ENCODE peak calls at places on chromosomes 6 and 20, in five cellular contexts. G is stimulated activated CD4-positive, alpha-beta T cell treated with anti-CD3 and anti-CD28 coated beads, Interleukin-15, amount 100 ng/mL, for 1 hour; M is effector memory CD4-positive, alpha-beta T cell; T is CD8-positive, alpha-beta memory T cell; I is HT1080. R is an unnamed sample.

GRCh38 chr20:25025986-25026605 is 31.8 kb downstream of the ACSS1 start:
- DNase-seq in G (no peak), M (no peak), T (no peak), I (no peak), R (no peak)

GRCh38 chr6:111997863-111998191 is 56.1 kb upstream of the CCN6 start:
- DNase-seq in G (no peak), M (no peak), T (no peak), I (no peak), R (no peak)

GRCh38 chr6:100881707-100882040 is 545 bp upstream of the ASCC3 start:
- DNase-seq in G (no peak), M (no peak), T (no peak), I (no peak), R (no peak)

GRCh38 chr6:45532626-45533258 is 155.0 kb upstream of the SUPT3H start:
- DNase-seq in G (no peak), M (no peak), T (no peak), I (no peak), R (no peak)

GRCh38 chr20:10927936-10928860 is 254.4 kb upstream of the JAG1 start:
- DNase-seq in G (no peak), M (no peak), T (no peak), I (no peak), R (peak; percentile 63)

GRCh38 chr6:130385059-130385695 is 19.4 kb downstream of the TMEM200A start:
- DNase-seq in G (no peak), M (no peak), T (no peak), I (no peak), R (no peak)

GRCh38 chr6:26104457-26105108 is 17.4 kb downstream of the HFE start:
- DNase-seq in G (no peak), M (no peak), T (peak; percentile 57), I (no peak), R (peak; percentile 14)

GRCh38 chr6:5471637-5472430 is 210.5 kb downstream of the FARS2 start:
- DNase-seq in G (no peak), M (no peak), T (no peak), I (no peak), R (peak; percentile 14)

GRCh38 chr20:22490287-22491187 is 93.8 kb downstream of the FOXA2 start:
- DNase-seq in G (no peak), M (no peak), T (no peak), I (no peak), R (peak; percentile 60)

GRCh38 chr20:44067650-44068081 is 119.3 kb downstream of the JPH2 start:
- DNase-seq in G (no peak), M (no peak), T (no peak), I (no peak), R (no peak)

GRCh38 chr6:56664007-56664406 is 21.3 kb upstream of the DST start:
- DNase-seq in G (no peak), M (no peak), T (no peak), I (no peak), R (no peak)

GRCh38 chr6:147793871-147794643 is 285.6 kb downstream of the SAMD5 start:
- DNase-seq in G (no peak), M (no peak), T (no peak), I (no peak), R (no peak)

GRCh38 chr6:166742981-166743380 is 115.9 kb upstream of the RPS6KA2 start:
- DNase-seq in G (no peak), M (no peak), T (no peak), I (no peak), R (no peak)

GRCh38 chr6:92684386-92684785 is 735.0 kb downstream of the EPHA7 start:
- DNase-seq in G (no peak), M (no peak), T (no peak), I (peak; percentile 31), R (no peak)

GRCh38 chr6:61886608-61887259 is 399.3 kb downstream of the KHDRBS2 start:
- DNase-seq in G (no peak), M (no peak), T (no peak), I (peak; percentile 1), R (no peak)

GRCh38 chr6:105644073-105644489 is 241.2 kb upstream of the PREP start:
- DNase-seq in G (no peak), M (no peak), T (no peak), I (no peak), R (no peak)

GRCh38 chr6:159104931-159105330 is 60.1 kb upstream of the TAGAP start:
- DNase-seq in G (no peak), M (no peak), T (peak; percentile 65), I (no peak), R (no peak)

GRCh38 chr6:101645770-101646169 is 252.3 kb downstream of the GRIK2 start:
- DNase-seq in G (no peak), M (no peak), T (no peak), I (no peak), R (no peak)

GRCh38 chr6:150297327-150298028 is 71.3 kb upstream of the IYD start:
- DNase-seq in G (no peak), M (no peak), T (no peak), I (peak; percentile 54), R (peak; percentile 31)

GRCh38 chr6:169859978-169860703 is 108.7 kb downstream of the ERMARD start:
- DNase-seq in G (no peak), M (no peak), T (no peak), I (no peak), R (no peak)

GRCh38 chr6:10720229-10720959 is 2.5 kb upstream of the TMEM14C start:
- DNase-seq in G (peak; percentile 33), M (peak; percentile 31), T (peak; percentile 77), I (peak; percentile 20), R (no peak)

GRCh38 chr6:45479834-45480696 is 102.3 kb upstream of the SUPT3H start:
- DNase-seq in G (no peak), M (no peak), T (no peak), I (no peak), R (no peak)

GRCh38 chr6:51559059-51559458 is 528.4 kb downstream of the PKHD1 start:
- DNase-seq in G (no peak), M (no peak), T (no peak), I (no peak), R (no peak)

GRCh38 chr6:34065470-34066283 is 80.2 kb downstream of the GRM4 start:
- DNase-seq in G (no peak), M (no peak), T (no peak), I (no peak), R (no peak)

GRCh38 chr6:157550114-157550989 is 169.4 kb downstream of the ZDHHC14 start:
- DNase-seq in G (no peak), M (peak; percentile 27), T (peak; percentile 77), I (no peak), R (peak; percentile 17)

GRCh38 chr6:108941867-108942266 is 93.6 kb downstream of the ARMC2 start:
- DNase-seq in G (no peak), M (no peak), T (no peak), I (no peak), R (no peak)

GRCh38 chr6:107698146-107698545 is 126.0 kb downstream of the SCML4 start:
- DNase-seq in G (no peak), M (no peak), T (no peak), I (peak; percentile 95), R (peak; percentile 41)

GRCh38 chr6:43823390-43823789 is 53.4 kb downstream of the VEGFA start:
- DNase-seq in G (no peak), M (no peak), T (no peak), I (no peak), R (no peak)

GRCh38 chr20:5863040-5863811 is 87.1 kb downstream of the TRMT6 start:
- DNase-seq in G (no peak), M (no peak), T (no peak), I (peak; percentile 96), R (peak; percentile 45)

GRCh38 chr20:3972161-3972560 is 43.2 kb downstream of the RNF24 start:
- DNase-seq in G (no peak), M (no peak), T (no peak), I (no peak), R (no peak)

GRCh38 chr6:9064156-9064555 is 628.8 kb upstream of the SLC35B3 start:
- DNase-seq in G (no peak), M (no peak), T (no peak), I (no peak), R (no peak)

GRCh38 chr6:130696806-130697205 is 130.4 kb upstream of the SMLR1 start:
- DNase-seq in G (no peak), M (no peak), T (no peak), I (peak; percentile 29), R (no peak)